ENCODE peak calls at places on chromosomes 16 and 17, in four cellular contexts. Q, X, Z and U are unnamed samples.

GRCh38 chr16:87860553-87861299 is 8.6 kb downstream of the SLC7A5 start:
- DNase-seq in Q (no peak), X (no peak), Z (peak; percentile 87), U (no peak)

GRCh38 chr16:56163089-56163488 is 28.2 kb upstream of the GNAO1 start:
- DNase-seq in Q (no peak), X (no peak), Z (no peak), U (no peak)

GRCh38 chr17:2635241-2635640 is 41.8 kb downstream of the PAFAH1B1 start:
- DNase-seq in Q (no peak), X (no peak), Z (no peak), U (no peak)

GRCh38 chr17:77769215-77769614 is 189.3 kb upstream of the TNRC6C start:
- DNase-seq in Q (peak; percentile 21), X (no peak), Z (no peak), U (no peak)

GRCh38 chr16:46853713-46854443 is 22.9 kb upstream of the C16orf87 start:
- DNase-seq in Q (peak; percentile 69), X (peak; percentile 39), Z (peak; percentile 76), U (peak; percentile 55)

GRCh38 chr17:40347319-40348135 is 17.0 kb downstream of the GJD3 start:
- DNase-seq in Q (no peak), X (no peak), Z (no peak), U (no peak)

GRCh38 chr16:67015317-67015731 is 13.6 kb upstream of the CBFB start:
- DNase-seq in Q (no peak), X (no peak), Z (no peak), U (no peak)

GRCh38 chr16:86662195-86662594 is 83.8 kb downstream of the FOXL1 start:
- DNase-seq in Q (no peak), X (no peak), Z (no peak), U (no peak)

GRCh38 chr16:55367796-55368195 is 43.8 kb downstream of the IRX6 start:
- DNase-seq in Q (no peak), X (no peak), Z (peak; percentile 19), U (no peak)

GRCh38 chr16:57313509-57313908 is 29.0 kb upstream of the PLLP start:
- DNase-seq in Q (no peak), X (no peak), Z (no peak), U (no peak)

GRCh38 chr17:30221346-30221745 is 14.2 kb downstream of the SLC6A4 start:
- DNase-seq in Q (no peak), X (no peak), Z (no peak), U (no peak)

GRCh38 chr17:67784364-67785121 is 40.8 kb upstream of the BPTF start:
- DNase-seq in Q (no peak), X (no peak), Z (no peak), U (no peak)

GRCh38 chr16:11792404-11793260 is 4.4 kb downstream of the ZC3H7A start:
- DNase-seq in Q (peak; percentile 48), X (no peak), Z (no peak), U (no peak)

GRCh38 chr17:7250655-7251329 is 742 bp downstream of the CTDNEP1 start:
- DNase-seq in Q (no peak), X (no peak), Z (no peak), U (no peak)

GRCh38 chr17:31788956-31789355 is 70.1 kb downstream of the COPRS start:
- DNase-seq in Q (no peak), X (no peak), Z (peak; percentile 36), U (no peak)

GRCh38 chr17:50815400-50815799 is 20.0 kb upstream of the WFIKKN2 start:
- DNase-seq in Q (no peak), X (no peak), Z (no peak), U (no peak)

GRCh38 chr17:31627960-31628359 is 231.1 kb downstream of the COPRS start:
- DNase-seq in Q (no peak), X (no peak), Z (peak; percentile 95), U (no peak)

GRCh38 chr16:89020068-89020924 is 43.3 kb upstream of the CBFA2T3 start:
- DNase-seq in Q (no peak), X (no peak), Z (no peak), U (no peak)

GRCh38 chr17:60149691-60150582 is at the start of gene CA4:
- DNase-seq in Q (no peak), X (no peak), Z (no peak), U (no peak)

GRCh38 chr17:78197147-78197830 is 10.1 kb downstream of the AFMID start:
- DNase-seq in Q (no peak), X (no peak), Z (no peak), U (no peak)

GRCh38 chr16:25126820-25127232 is 15.3 kb downstream of the LCMT1 start:
- DNase-seq in Q (peak; percentile 23), X (peak; percentile 5), Z (peak; percentile 90), U (no peak)

GRCh38 chr17:78735832-78736525 is 46.1 kb downstream of the CYTH1 start:
- DNase-seq in Q (peak; percentile 33), X (no peak), Z (peak; percentile 48), U (no peak)

GRCh38 chr17:44266402-44267164 is 1.4 kb downstream of the SLC4A1 start:
- DNase-seq in Q (no peak), X (no peak), Z (peak; percentile 17), U (no peak)

GRCh38 chr17:83010323-83011200 is 68.8 kb upstream of the METRNL start:
- DNase-seq in Q (no peak), X (no peak), Z (peak; percentile 26), U (no peak)

GRCh38 chr16:57544129-57544653 is 1.7 kb downstream of the ADGRG5 start:
- DNase-seq in Q (peak; percentile 78), X (no peak), Z (no peak), U (no peak)

GRCh38 chr17:50467114-50467854 is 1.4 kb downstream of the CHAD start:
- DNase-seq in Q (no peak), X (no peak), Z (no peak), U (no peak)

GRCh38 chr16:4315185-4316102 is at the start of gene GLIS2:
- DNase-seq in Q (peak; percentile 39), X (no peak), Z (peak; percentile 76), U (no peak)

GRCh38 chr16:80940069-80940856 is 66.4 kb downstream of the CMC2 start:
- DNase-seq in Q (no peak), X (no peak), Z (peak; percentile 7), U (no peak)

GRCh38 chr16:72995151-72995881 is 52.6 kb downstream of the ZFHX3 start:
- DNase-seq in Q (no peak), X (no peak), Z (peak; percentile 24), U (no peak)

GRCh38 chr16:11308493-11309283 is 27.6 kb upstream of the PRM1 start:
- DNase-seq in Q (peak; percentile 84), X (no peak), Z (no peak), U (no peak)

GRCh38 chr17:80675451-80676095 is 130.9 kb downstream of the RPTOR start:
- DNase-seq in Q (no peak), X (no peak), Z (no peak), U (no peak)

GRCh38 chr17:55466671-55467070 is 44.6 kb downstream of the SMIM36 start:
- DNase-seq in Q (no peak), X (no peak), Z (no peak), U (no peak)

GRCh38 chr17:71192848-71193247 is 928.0 kb upstream of the SOX9 start:
- DNase-seq in Q (no peak), X (no peak), Z (no peak), U (no peak)

GRCh38 chr16:20866161-20866772 is 33.9 kb downstream of the DCUN1D3 start:
- DNase-seq in Q (no peak), X (no peak), Z (peak; percentile 77), U (no peak)

GRCh38 chr16:17612336-17612735 is 141.6 kb upstream of the XYLT1 start:
- DNase-seq in Q (no peak), X (no peak), Z (no peak), U (no peak)